ENCODE peak calls at places on chromosomes 6 and 20, in five cellular contexts. One of them, this sample, is unnamed.

GRCh38 chr6:30394139-30394538 is 49.2 kb downstream of the RPP21 start:
- DNase-seq in esophagus squamous epithelium: no peak
- DNase-seq in GM12865: no peak
- DNase-seq in AG04449: no peak
- DNase-seq in right lobe of liver: no peak
- DNase-seq in this sample: no peak

GRCh38 chr6:135299256-135299655 is 118.1 kb downstream of the MYB start:
- DNase-seq in esophagus squamous epithelium: no peak
- DNase-seq in GM12865: no peak
- DNase-seq in AG04449: peak; percentile 33
- DNase-seq in right lobe of liver: no peak
- DNase-seq in this sample: no peak

GRCh38 chr20:6692566-6693168 is 74.8 kb upstream of the BMP2 start:
- DNase-seq in esophagus squamous epithelium: no peak
- DNase-seq in GM12865: no peak
- DNase-seq in AG04449: no peak
- DNase-seq in right lobe of liver: no peak
- DNase-seq in this sample: peak; percentile 51

GRCh38 chr6:144581807-144582537 is 296.8 kb downstream of the UTRN start:
- DNase-seq in esophagus squamous epithelium: no peak
- DNase-seq in GM12865: peak; percentile 28
- DNase-seq in AG04449: no peak
- DNase-seq in right lobe of liver: no peak
- DNase-seq in this sample: no peak

GRCh38 chr20:25284131-25284601 is 36.3 kb downstream of the PYGB start:
- DNase-seq in esophagus squamous epithelium: no peak
- DNase-seq in GM12865: no peak
- DNase-seq in AG04449: no peak
- DNase-seq in right lobe of liver: peak; percentile 39
- DNase-seq in this sample: no peak

GRCh38 chr6:106258726-106259125 is 66.8 kb downstream of the ATG5 start:
- DNase-seq in esophagus squamous epithelium: no peak
- DNase-seq in GM12865: no peak
- DNase-seq in AG04449: no peak
- DNase-seq in right lobe of liver: no peak
- DNase-seq in this sample: no peak

GRCh38 chr20:9121211-9121610 is 52.3 kb downstream of the PLCB4 start:
- DNase-seq in esophagus squamous epithelium: no peak
- DNase-seq in GM12865: no peak
- DNase-seq in AG04449: no peak
- DNase-seq in right lobe of liver: no peak
- DNase-seq in this sample: no peak

GRCh38 chr6:166387642-166388325 is 5.0 kb upstream of the MPC1 start:
- DNase-seq in esophagus squamous epithelium: no peak
- DNase-seq in GM12865: no peak
- DNase-seq in AG04449: no peak
- DNase-seq in right lobe of liver: peak; percentile 80
- DNase-seq in this sample: peak; percentile 60

GRCh38 chr6:108581237-108581931 is 20.7 kb downstream of the FOXO3 start:
- DNase-seq in esophagus squamous epithelium: no peak
- DNase-seq in GM12865: no peak
- DNase-seq in AG04449: no peak
- DNase-seq in right lobe of liver: peak; percentile 69
- DNase-seq in this sample: no peak

GRCh38 chr6:54877713-54878317 is 31.2 kb downstream of the FAM83B start:
- DNase-seq in esophagus squamous epithelium: no peak
- DNase-seq in GM12865: peak; percentile 32
- DNase-seq in AG04449: no peak
- DNase-seq in right lobe of liver: no peak
- DNase-seq in this sample: no peak

GRCh38 chr6:77535172-77535571 is 71.9 kb upstream of the HTR1B start:
- DNase-seq in esophagus squamous epithelium: no peak
- DNase-seq in GM12865: no peak
- DNase-seq in AG04449: no peak
- DNase-seq in right lobe of liver: no peak
- DNase-seq in this sample: no peak

GRCh38 chr20:19860742-19861141 is 102.7 kb downstream of the RIN2 start:
- DNase-seq in esophagus squamous epithelium: no peak
- DNase-seq in GM12865: no peak
- DNase-seq in AG04449: no peak
- DNase-seq in right lobe of liver: no peak
- DNase-seq in this sample: no peak

DNA sequence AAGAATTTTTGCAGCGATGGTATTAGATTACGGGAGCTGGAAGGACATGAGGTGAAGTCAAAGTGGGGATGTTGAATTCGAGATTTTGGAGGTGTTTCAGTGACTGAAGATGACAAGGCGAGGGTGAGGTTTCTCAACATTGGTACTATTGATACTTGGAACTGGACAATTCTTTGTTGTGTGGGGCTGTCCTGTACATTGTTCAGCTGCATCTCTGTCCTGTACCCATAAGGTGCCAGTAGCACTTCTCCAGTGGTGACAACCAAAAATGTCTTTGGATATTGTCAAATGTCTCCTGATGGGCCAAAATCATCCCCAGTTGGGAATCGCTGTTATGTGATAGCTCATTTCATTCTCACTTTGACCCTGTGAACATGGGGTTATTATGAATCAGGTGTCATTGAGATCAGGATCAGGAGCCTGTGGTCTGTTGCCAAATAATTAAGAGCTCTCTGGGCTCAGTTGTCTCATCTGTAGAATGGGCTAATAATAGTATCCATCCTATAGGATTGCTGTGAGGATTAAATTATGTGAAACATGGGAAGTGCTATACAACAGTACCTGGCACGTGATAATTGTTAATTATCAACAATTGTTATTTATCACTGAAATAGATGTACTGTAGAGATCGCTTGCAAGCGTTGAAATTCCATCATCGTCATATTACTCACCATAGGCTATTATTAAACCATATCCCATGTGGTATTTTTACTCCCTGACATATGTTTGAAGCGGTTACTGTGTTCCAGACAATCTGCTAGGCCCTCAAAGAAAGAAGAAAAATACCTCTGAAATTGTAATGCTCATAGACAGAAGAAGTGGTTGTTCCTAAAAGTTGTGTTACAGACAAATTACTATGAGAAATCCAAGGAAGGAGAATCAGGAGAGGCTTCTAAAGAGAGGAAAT is 48.5 kb upstream of the TTPAL start:
- DNase-seq in esophagus squamous epithelium: no peak
- DNase-seq in GM12865: no peak
- DNase-seq in AG04449: no peak
- DNase-seq in right lobe of liver: no peak
- DNase-seq in this sample: no peak
- H3K4me3 ChIP-seq in esophagus squamous epithelium: no peak overlapping the region
- H3K4me3 ChIP-seq in GM12865: no peak overlapping the region
- H3K4me3 ChIP-seq in AG04449: no peak overlapping the region
- H3K4me3 ChIP-seq in right lobe of liver: no peak overlapping the region
- H3K4me3 ChIP-seq in this sample: no peak overlapping the region

GRCh38 chr6:26269406-26270120 is 95.4 kb upstream of the BTN3A2 start:
- DNase-seq in esophagus squamous epithelium: no peak
- DNase-seq in GM12865: peak; percentile 46
- DNase-seq in AG04449: no peak
- DNase-seq in right lobe of liver: no peak
- DNase-seq in this sample: no peak
- H3K4me3 ChIP-seq in esophagus squamous epithelium: peak overlapping the region; percentile 52
- H3K4me3 ChIP-seq in GM12865: peak overlapping the region; percentile 93
- H3K4me3 ChIP-seq in AG04449: no peak overlapping the region
- H3K4me3 ChIP-seq in right lobe of liver: no peak overlapping the region
- H3K4me3 ChIP-seq in this sample: peak overlapping the region; percentile 50

GRCh38 chr20:53829086-53829703 is 235.6 kb upstream of the ZNF217 start:
- DNase-seq in esophagus squamous epithelium: no peak
- DNase-seq in GM12865: peak; percentile 49
- DNase-seq in AG04449: peak; percentile 90
- DNase-seq in right lobe of liver: no peak
- DNase-seq in this sample: no peak
- H3K4me3 ChIP-seq in esophagus squamous epithelium: peak overlapping the region; percentile 15
- H3K4me3 ChIP-seq in GM12865: peak overlapping the region; percentile 65
- H3K4me3 ChIP-seq in AG04449: peak overlapping the region; percentile 50
- H3K4me3 ChIP-seq in right lobe of liver: no peak overlapping the region
- H3K4me3 ChIP-seq in this sample: no peak overlapping the region

GRCh38 chr20:34110025-34111013 is 1.7 kb downstream of the EIF2S2 start:
- DNase-seq in esophagus squamous epithelium: no peak
- DNase-seq in GM12865: peak; percentile 54
- DNase-seq in AG04449: no peak
- DNase-seq in right lobe of liver: no peak
- DNase-seq in this sample: no peak
- H3K4me3 ChIP-seq in esophagus squamous epithelium: peak overlapping the region; percentile 96
- H3K4me3 ChIP-seq in GM12865: peak overlapping the region; percentile 95
- H3K4me3 ChIP-seq in AG04449: peak overlapping the region; percentile 92
- H3K4me3 ChIP-seq in right lobe of liver: peak overlapping the region; percentile 85
- H3K4me3 ChIP-seq in this sample: peak overlapping the region; percentile 98

DNA sequence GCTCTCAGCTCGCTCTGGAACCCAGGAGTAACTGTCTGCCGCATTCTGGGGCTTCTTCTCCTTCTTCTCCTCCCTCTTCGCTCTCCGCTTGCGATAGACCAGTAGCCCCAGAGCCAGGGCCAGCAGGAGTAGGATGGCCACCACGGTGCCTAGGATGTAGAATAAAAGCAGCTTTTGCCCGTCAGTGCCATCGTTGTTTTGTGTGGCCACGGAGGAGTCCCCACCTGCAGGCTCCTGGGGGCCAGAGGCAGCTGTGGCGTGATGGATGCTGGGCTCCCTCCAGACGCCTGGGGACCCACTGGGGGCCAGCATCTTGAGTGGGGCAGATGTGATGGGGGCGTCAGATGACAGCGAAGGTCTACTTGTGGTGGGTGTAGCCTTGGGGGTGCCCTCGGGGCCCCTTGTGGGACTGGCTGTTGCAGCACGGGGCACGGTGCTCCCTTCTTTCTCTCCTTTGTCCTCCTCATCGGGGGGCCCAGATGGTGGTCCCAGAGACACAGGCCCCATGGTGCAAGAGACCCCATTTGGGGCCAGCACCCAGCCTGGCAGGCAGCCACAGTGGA is 1.8 kb downstream of the CD93 start:
- DNase-seq in esophagus squamous epithelium: no peak
- DNase-seq in GM12865: no peak
- DNase-seq in AG04449: no peak
- DNase-seq in right lobe of liver: no peak
- DNase-seq in this sample: no peak
- H3K4me3 ChIP-seq in esophagus squamous epithelium: peak overlapping the region; percentile 38
- H3K4me3 ChIP-seq in GM12865: no peak overlapping the region
- H3K4me3 ChIP-seq in AG04449: no peak overlapping the region
- H3K4me3 ChIP-seq in right lobe of liver: peak overlapping the region; percentile 39
- H3K4me3 ChIP-seq in this sample: no peak overlapping the region

GRCh38 chr6:27630727-27631613 is 158.1 kb upstream of the ZNF184 start:
- DNase-seq in esophagus squamous epithelium: no peak
- DNase-seq in GM12865: peak; percentile 82
- DNase-seq in AG04449: no peak
- DNase-seq in right lobe of liver: no peak
- DNase-seq in this sample: peak; percentile 80

GRCh38 chr6:27631614-27631925 is 158.7 kb upstream of the ZNF184 start:
- DNase-seq in esophagus squamous epithelium: no peak
- DNase-seq in GM12865: no peak
- DNase-seq in AG04449: no peak
- DNase-seq in right lobe of liver: no peak
- DNase-seq in this sample: no peak
- H3K4me3 ChIP-seq in esophagus squamous epithelium: no peak overlapping the region
- H3K4me3 ChIP-seq in GM12865: no peak overlapping the region
- H3K4me3 ChIP-seq in AG04449: no peak overlapping the region
- H3K4me3 ChIP-seq in right lobe of liver: no peak overlapping the region
- H3K4me3 ChIP-seq in this sample: peak overlapping the region; percentile 51

GRCh38 chr6:139375239-139376053 is 998 bp upstream of the CITED2 start:
- DNase-seq in esophagus squamous epithelium: peak; percentile 60
- DNase-seq in GM12865: peak; percentile 96
- DNase-seq in AG04449: peak; percentile 99
- DNase-seq in right lobe of liver: peak; percentile 95
- DNase-seq in this sample: peak; percentile 95

GRCh38 chr6:139374357-139375238 is at the start of gene CITED2:
- DNase-seq in esophagus squamous epithelium: peak; percentile 68
- DNase-seq in GM12865: peak; percentile 98
- DNase-seq in AG04449: peak; percentile 82
- DNase-seq in right lobe of liver: peak; percentile 96
- DNase-seq in this sample: peak; percentile 96

GRCh38 chr6:139373928-139374356 is 506 bp downstream of the CITED2 start:
- DNase-seq in esophagus squamous epithelium: no peak
- DNase-seq in GM12865: no peak
- DNase-seq in AG04449: no peak
- DNase-seq in right lobe of liver: peak; percentile 63
- DNase-seq in this sample: no peak

GRCh38 chr6:139376604-139377218 is 2.3 kb upstream of the CITED2 start:
- DNase-seq in esophagus squamous epithelium: no peak
- DNase-seq in GM12865: no peak
- DNase-seq in AG04449: no peak
- DNase-seq in right lobe of liver: no peak
- DNase-seq in this sample: peak; percentile 80

DNA sequence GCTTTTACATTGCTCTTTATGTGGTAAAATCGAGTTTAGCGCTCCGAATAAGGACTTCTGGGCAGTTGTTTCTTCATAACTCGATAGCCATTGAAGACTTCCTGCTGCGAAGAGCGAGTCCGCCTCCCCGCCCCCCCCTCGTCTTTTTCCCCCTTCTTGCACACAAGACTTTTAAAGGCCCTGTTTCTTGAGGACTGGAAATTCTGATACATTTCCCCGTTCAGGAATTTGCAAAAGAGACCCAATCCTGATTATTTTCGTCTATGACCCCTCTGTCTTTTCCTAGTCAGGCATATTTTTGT is 1.6 kb upstream of the CITED2 start:
- DNase-seq in esophagus squamous epithelium: no peak
- DNase-seq in GM12865: no peak
- DNase-seq in AG04449: no peak
- DNase-seq in right lobe of liver: no peak
- DNase-seq in this sample: no peak
- H3K4me3 ChIP-seq in esophagus squamous epithelium: peak overlapping the region; percentile 90
- H3K4me3 ChIP-seq in GM12865: peak overlapping the region; percentile 79
- H3K4me3 ChIP-seq in AG04449: peak overlapping the region; percentile 93
- H3K4me3 ChIP-seq in right lobe of liver: peak overlapping the region; percentile 73
- H3K4me3 ChIP-seq in this sample: peak overlapping the region; percentile 90

DNA sequence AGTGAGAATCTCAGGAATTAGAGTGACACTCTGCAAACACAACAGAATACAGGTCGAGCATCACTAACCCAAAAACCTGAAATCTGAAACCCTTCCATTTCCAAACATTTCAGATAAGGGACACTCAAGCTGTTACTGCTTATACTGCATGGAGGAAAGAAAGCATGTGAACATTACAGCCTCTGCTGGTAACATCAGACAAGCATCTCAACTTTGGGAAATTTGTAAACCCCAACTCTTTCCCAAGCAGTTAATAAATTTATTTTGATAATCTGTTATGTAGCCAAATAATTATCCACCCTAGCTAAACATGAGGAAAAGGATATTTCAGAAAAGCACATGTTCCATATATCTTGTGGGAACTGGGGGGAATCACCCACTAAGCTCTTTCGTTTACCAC is 121.0 kb downstream of the MAP7 start:
- DNase-seq in esophagus squamous epithelium: no peak
- DNase-seq in GM12865: no peak
- DNase-seq in AG04449: no peak
- DNase-seq in right lobe of liver: no peak
- DNase-seq in this sample: no peak
- H3K4me3 ChIP-seq in esophagus squamous epithelium: no peak overlapping the region
- H3K4me3 ChIP-seq in GM12865: no peak overlapping the region
- H3K4me3 ChIP-seq in AG04449: no peak overlapping the region
- H3K4me3 ChIP-seq in right lobe of liver: no peak overlapping the region
- H3K4me3 ChIP-seq in this sample: no peak overlapping the region

This sample was measured in Caco-2.